ENCODE peak calls at places on chromosomes 11 and 22, in seven cellular contexts. W is CD4-positive, alpha-beta memory T cell; M is iPS DF 6.9; V is IMR-90; U is endodermal cell; Q is aorta; D is GM23338. A is an unnamed sample.

GRCh38 chr22:36562261-36562835 is 33.4 kb upstream of the EIF3D start:
- DNase-seq in W (no peak), M (no peak), V (peak; percentile 43), U (no peak), Q (no peak), D (no peak), A (no peak)

GRCh38 chr11:18696638-18697225 is 1.8 kb upstream of the TMEM86A start:
- DNase-seq in W (no peak), M (no peak), V (peak; percentile 57), U (no peak), Q (no peak), D (no peak), A (no peak)

GRCh38 chr22:21032843-21033688 is 705 bp upstream of the SLC7A4 start:
- DNase-seq in W (no peak), M (no peak), V (no peak), U (no peak), Q (no peak), D (no peak), A (no peak)

GRCh38 chr22:19703869-19704268 is 10.4 kb upstream of the SEPTIN5 start:
- DNase-seq in W (no peak), M (no peak), V (no peak), U (peak; percentile 40), Q (peak; percentile 74), D (no peak), A (no peak)

GRCh38 chr11:71477637-71478011 is 24.6 kb downstream of the NADSYN1 start:
- DNase-seq in W (no peak), M (peak; percentile 22), V (no peak), U (peak; percentile 87), Q (no peak), D (peak; percentile 60), A (no peak)

GRCh38 chr22:46370584-46371373 is 35.3 kb downstream of the TRMU start:
- DNase-seq in W (peak; percentile 41), M (no peak), V (no peak), U (no peak), Q (no peak), D (no peak), A (no peak)

GRCh38 chr11:12692238-12693074 is 18.2 kb downstream of the TEAD1 start:
- DNase-seq in W (no peak), M (no peak), V (peak; percentile 95), U (peak; percentile 62), Q (peak; percentile 92), D (no peak), A (peak; percentile 85)

GRCh38 chr22:23777776-23778575 is 5.3 kb downstream of the MMP11 start:
- DNase-seq in W (no peak), M (no peak), V (peak; percentile 18), U (no peak), Q (no peak), D (no peak), A (peak; percentile 66)

GRCh38 chr11:32809313-32809712 is 14.9 kb upstream of the CCDC73 start:
- DNase-seq in W (peak; percentile 7), M (no peak), V (peak; percentile 72), U (peak; percentile 93), Q (no peak), D (peak; percentile 90), A (peak; percentile 84)

GRCh38 chr11:84398017-84398626 is 1112.0 kb upstream of the CCDC90B start:
- DNase-seq in W (no peak), M (no peak), V (peak; percentile 1), U (peak; percentile 62), Q (no peak), D (peak; percentile 56), A (peak; percentile 45)

GRCh38 chr22:20449819-20450550 is 12.4 kb upstream of the SCARF2 start:
- DNase-seq in W (no peak), M (no peak), V (no peak), U (peak; percentile 32), Q (peak; percentile 52), D (no peak), A (no peak)

GRCh38 chr11:61650781-61651571 is 29.2 kb upstream of the DAGLA start:
- DNase-seq in W (no peak), M (no peak), V (no peak), U (peak; percentile 80), Q (no peak), D (peak; percentile 79), A (peak; percentile 98)

GRCh38 chr11:118304227-118304808 is at the start of gene CD3E:
- DNase-seq in W (no peak), M (no peak), V (no peak), U (no peak), Q (no peak), D (no peak), A (no peak)

GRCh38 chr11:40746282-40746681 is 713.2 kb downstream of the LRRC4C start:
- DNase-seq in W (no peak), M (no peak), V (no peak), U (no peak), Q (no peak), D (no peak), A (no peak)

GRCh38 chr11:14118047-14118446 is 155.5 kb downstream of the SPON1 start:
- DNase-seq in W (no peak), M (no peak), V (no peak), U (no peak), Q (no peak), D (no peak), A (no peak)

DNA sequence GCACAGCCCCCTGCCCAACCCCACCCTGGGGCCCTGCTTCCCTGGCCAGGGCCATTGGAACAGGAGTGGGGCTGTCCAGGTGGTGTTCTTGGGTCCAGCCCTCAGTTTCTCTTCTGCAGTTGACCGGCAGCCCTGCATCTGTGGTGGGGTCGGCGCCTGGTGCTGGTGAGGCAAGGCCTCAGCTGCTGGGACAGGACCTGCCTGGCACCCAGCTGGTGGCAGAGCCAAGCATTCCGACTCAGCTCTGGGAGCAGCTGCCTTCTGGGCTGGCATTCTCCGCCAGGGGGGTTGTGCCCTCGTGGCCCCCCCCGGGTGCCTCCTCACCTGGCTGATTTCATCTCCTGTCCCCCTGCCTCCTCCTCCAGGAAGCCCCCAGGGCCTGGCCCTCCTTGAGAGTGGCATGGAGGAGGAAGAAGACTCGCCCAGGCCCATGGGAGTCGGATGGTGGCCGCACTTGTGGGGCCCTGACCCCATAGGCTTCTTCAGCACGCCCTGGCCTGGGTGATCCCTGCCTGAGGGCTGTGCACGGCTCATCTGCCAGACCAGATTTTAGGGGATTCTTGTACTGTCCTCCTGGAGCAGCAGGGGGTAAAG is 11.4 kb downstream of the CD81 start:
- DNase-seq in W (no peak), M (no peak), V (no peak), U (no peak), Q (no peak), D (no peak), A (no peak)
- H3K27ac ChIP-seq in W (peak overlapping the region; percentile 18), M (no peak overlapping the region), V (peak overlapping the region; percentile 32), U (no peak overlapping the region), Q (peak overlapping the region; percentile 22), D (no peak overlapping the region), A (no peak overlapping the region)

DNA sequence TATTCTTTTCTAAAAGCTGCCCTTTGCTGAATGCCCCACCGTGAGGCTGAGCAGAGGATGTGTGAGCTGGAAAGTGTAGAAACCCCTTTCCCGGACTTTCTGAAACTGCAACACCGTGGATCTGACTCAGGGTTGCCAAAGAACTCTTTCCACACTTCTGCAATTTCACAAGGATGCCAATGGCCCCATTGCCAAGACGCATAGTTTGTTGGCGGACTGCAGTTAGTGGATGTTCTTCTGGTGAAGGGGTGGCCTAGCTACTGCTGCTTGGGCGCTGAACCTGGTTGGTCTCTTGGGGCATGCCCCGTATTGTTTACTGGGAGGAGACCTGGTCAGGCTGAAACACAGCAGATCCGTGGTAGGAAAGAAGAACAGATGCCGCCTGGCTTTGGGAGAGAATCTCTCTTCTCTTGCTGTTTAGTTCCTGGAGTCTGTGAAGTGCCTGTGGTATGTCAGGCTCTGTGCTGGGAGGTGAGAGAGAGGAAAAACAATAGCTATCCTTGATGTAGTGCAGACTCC is 26.7 kb downstream of the CD82 start:
- DNase-seq in W (no peak), M (no peak), V (peak; percentile 65), U (no peak), Q (peak; percentile 83), D (no peak), A (peak; percentile 31)
- H3K4me1 ChIP-seq in W (peaks cover 80% of the 10 kb centered on the region), M (peaks cover 4% of the 10 kb centered on the region), V (peaks cover 40% of the 10 kb centered on the region), U (no peaks in the 10 kb centered on the region), Q (peaks cover 2% of the 10 kb centered on the region), D (peaks cover 6% of the 10 kb centered on the region), A (peaks cover 61% of the 10 kb centered on the region)

DNA sequence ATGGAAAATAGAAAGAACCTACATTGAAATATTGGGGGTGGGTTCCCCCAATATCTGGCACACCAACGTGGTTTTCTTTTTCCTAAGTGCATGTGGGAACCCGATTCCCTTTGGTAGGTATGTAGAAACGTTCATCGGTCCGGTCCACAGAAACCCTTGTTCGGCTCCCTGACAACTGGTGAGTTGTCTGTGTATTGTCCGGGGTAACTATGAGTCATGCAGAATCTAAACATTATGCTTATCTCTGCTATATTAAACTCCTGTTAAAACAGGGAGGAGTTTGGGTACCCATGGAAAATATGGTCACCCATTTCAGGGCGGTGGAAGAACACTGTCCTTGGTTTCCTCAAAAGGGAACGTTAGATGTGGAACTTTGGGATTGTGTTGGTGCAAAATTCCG is 25.1 kb upstream of the ALDH3B2 start:
- DNase-seq in W (no peak), M (no peak), V (peak; percentile 32), U (no peak), Q (no peak), D (no peak), A (no peak)
- H3K27ac ChIP-seq in W (no peak overlapping the region), M (no peak overlapping the region), V (no peak overlapping the region), U (no peak overlapping the region), Q (no peak overlapping the region), D (no peak overlapping the region), A (no peak overlapping the region)

GRCh38 chr11:819943-820649 is 1.4 kb downstream of the PNPLA2 start:
- DNase-seq in W (peak; percentile 94), M (no peak), V (peak; percentile 59), U (peak; percentile 94), Q (peak; percentile 94), D (peak; percentile 92), A (peak; percentile 86)
- H3K4me1 ChIP-seq in W (peaks cover 22% of the 10 kb centered on the region), M (peaks cover 3% of the 10 kb centered on the region), V (peaks cover 21% of the 10 kb centered on the region), U (no peaks in the 10 kb centered on the region), Q (no peaks in the 10 kb centered on the region), D (peaks cover 7% of the 10 kb centered on the region), A (peaks cover 21% of the 10 kb centered on the region)